ENCODE peak calls at places on chromosomes 3 and 15, in five cellular contexts. X, R, Q, S and C are unnamed samples.

GRCh38 chr3:124078978-124079911 is 87.3 kb upstream of the ROPN1 start:
- DNase-seq in S (no peak), Q (peak), R (peak), X (peak), C (peak)

GRCh38 chr15:74200394-74200793 is 2.2 kb downstream of the STRA6 start:
- DNase-seq in R (peak), S (no peak), Q (peak), X (peak), C (peak)

GRCh38 chr3:78858910-78859309 is 908.9 kb downstream of the ROBO1 start:
- DNase-seq in S (no peak), X (no peak), Q (no peak), R (no peak), C (peak)

GRCh38 chr3:147385059-147386012 is 21.0 kb downstream of the ZIC4 start:
- DNase-seq in Q (no peak), R (no peak), X (no peak), S (no peak), C (no peak)

GRCh38 chr3:23776352-23776891 is 29.3 kb upstream of the UBE2E1 start:
- DNase-seq in R (peak), Q (peak), X (peak), S (no peak), C (peak)

GRCh38 chr15:49415638-49416037 is 7.4 kb upstream of the FGF7 start:
- DNase-seq in X (peak), R (peak), S (no peak), Q (peak), C (peak)

GRCh38 chr15:60695713-60696522 is 217.0 kb upstream of the ICE2 start:
- DNase-seq in S (peak), X (no peak), R (peak), Q (peak), C (no peak)

GRCh38 chr3:125401402-125401801 is 26.3 kb upstream of the ZNF148 start:
- DNase-seq in R (peak), X (peak), Q (peak), S (no peak), C (peak)

GRCh38 chr3:4721511-4721911 is 228.4 kb downstream of the ITPR1 start:
- DNase-seq in Q (peak), S (no peak), R (peak), X (peak), C (peak)

GRCh38 chr3:1611824-1612223 is 486.8 kb upstream of the CNTN4 start:
- DNase-seq in X (no peak), S (no peak), Q (no peak), R (no peak), C (no peak)

GRCh38 chr3:56119575-56120349 is 348.5 kb downstream of the ERC2 start:
- DNase-seq in Q (peak), S (no peak), R (no peak), X (peak), C (peak)

GRCh38 chr3:77084511-77084910 is 44.6 kb downstream of the ROBO2 start:
- DNase-seq in X (no peak), R (no peak), Q (no peak), S (no peak), C (no peak)

GRCh38 chr15:31472636-31473383 is 146.2 kb downstream of the KLF13 start:
- DNase-seq in S (peak), R (peak), X (peak), Q (peak), C (no peak)

GRCh38 chr3:10581251-10581650 is 75.9 kb upstream of the ATP2B2 start:
- DNase-seq in X (peak), S (no peak), Q (peak), R (peak), C (peak)

GRCh38 chr3:159520638-159521037 is 468.0 kb upstream of the IL12A start:
- DNase-seq in X (no peak), R (no peak), S (no peak), Q (no peak), C (no peak)

GRCh38 chr3:189530822-189531221 is 100.4 kb upstream of the TP63 start:
- DNase-seq in Q (peak), S (peak), X (peak), R (peak), C (peak)